ENCODE peak calls at places on chromosomes 2 and 18, in eight cellular contexts. One of them, this sample, is unnamed. For H3K4me1, the result is how much of the 10 kb centered on the place peaks cover.

GRCh38 chr2:219918929-219919328 is 291.5 kb downstream of the SLC4A3 start:
- DNase-seq in transverse colon: no peak
- DNase-seq in psoas muscle: no peak
- DNase-seq in PC-3: no peak
- DNase-seq in GM23248: no peak
- DNase-seq in body of pancreas: no peak
- DNase-seq in DND-41: no peak
- DNase-seq in heart right ventricle: no peak
- DNase-seq in this sample: no peak

GRCh38 chr2:32008811-32009478 is 1.9 kb downstream of the MEMO1 start:
- DNase-seq in transverse colon: peak
- DNase-seq in psoas muscle: no peak
- DNase-seq in PC-3: peak
- DNase-seq in GM23248: peak
- DNase-seq in body of pancreas: peak
- DNase-seq in DND-41: no peak
- DNase-seq in heart right ventricle: no peak
- DNase-seq in this sample: no peak

GRCh38 chr2:139033300-139033699 is 253.1 kb upstream of the NXPH2 start:
- DNase-seq in transverse colon: no peak
- DNase-seq in psoas muscle: no peak
- DNase-seq in PC-3: peak
- DNase-seq in GM23248: peak
- DNase-seq in body of pancreas: no peak
- DNase-seq in DND-41: no peak
- DNase-seq in heart right ventricle: no peak
- DNase-seq in this sample: no peak

GRCh38 chr2:120481446-120482194 is 135.7 kb downstream of the INHBB start:
- DNase-seq in transverse colon: no peak
- DNase-seq in psoas muscle: peak
- DNase-seq in PC-3: no peak
- DNase-seq in GM23248: no peak
- DNase-seq in body of pancreas: no peak
- DNase-seq in DND-41: no peak
- DNase-seq in heart right ventricle: no peak
- DNase-seq in this sample: no peak

GRCh38 chr2:73112026-73112912 is 479 bp downstream of the RAB11FIP5 start:
- DNase-seq in transverse colon: peak
- DNase-seq in psoas muscle: peak
- DNase-seq in PC-3: peak
- DNase-seq in GM23248: peak
- DNase-seq in body of pancreas: peak
- DNase-seq in DND-41: no peak
- DNase-seq in heart right ventricle: no peak
- DNase-seq in this sample: peak

GRCh38 chr2:182766626-182767025 is 50.6 kb downstream of the DNAJC10 start:
- DNase-seq in transverse colon: no peak
- DNase-seq in psoas muscle: no peak
- DNase-seq in PC-3: no peak
- DNase-seq in GM23248: no peak
- DNase-seq in body of pancreas: no peak
- DNase-seq in DND-41: no peak
- DNase-seq in heart right ventricle: no peak
- DNase-seq in this sample: no peak

GRCh38 chr2:237672731-237673129 is 45.3 kb downstream of the LRRFIP1 start:
- DNase-seq in transverse colon: no peak
- DNase-seq in psoas muscle: no peak
- DNase-seq in PC-3: no peak
- DNase-seq in GM23248: no peak
- DNase-seq in body of pancreas: no peak
- DNase-seq in DND-41: no peak
- DNase-seq in heart right ventricle: no peak
- DNase-seq in this sample: no peak

GRCh38 chr2:29829841-29830240 is 91.5 kb downstream of the ALK start:
- DNase-seq in transverse colon: no peak
- DNase-seq in psoas muscle: no peak
- DNase-seq in PC-3: no peak
- DNase-seq in GM23248: no peak
- DNase-seq in body of pancreas: no peak
- DNase-seq in DND-41: no peak
- DNase-seq in heart right ventricle: no peak
- DNase-seq in this sample: no peak

GRCh38 chr2:109260886-109261700 is 132.1 kb downstream of the SH3RF3 start:
- DNase-seq in transverse colon: peak
- DNase-seq in psoas muscle: no peak
- DNase-seq in PC-3: peak
- DNase-seq in GM23248: peak
- DNase-seq in body of pancreas: peak
- DNase-seq in DND-41: no peak
- DNase-seq in heart right ventricle: no peak
- DNase-seq in this sample: no peak

GRCh38 chr2:109259671-109260070 is 130.7 kb downstream of the SH3RF3 start:
- DNase-seq in transverse colon: no peak
- DNase-seq in psoas muscle: no peak
- DNase-seq in PC-3: no peak
- DNase-seq in GM23248: no peak
- DNase-seq in body of pancreas: no peak
- DNase-seq in DND-41: no peak
- DNase-seq in heart right ventricle: no peak
- DNase-seq in this sample: no peak

GRCh38 chr2:109261906-109262631 is 133.1 kb downstream of the SH3RF3 start:
- DNase-seq in transverse colon: no peak
- DNase-seq in psoas muscle: no peak
- DNase-seq in PC-3: no peak
- DNase-seq in GM23248: no peak
- DNase-seq in body of pancreas: no peak
- DNase-seq in DND-41: no peak
- DNase-seq in heart right ventricle: no peak
- DNase-seq in this sample: no peak

GRCh38 chr2:109258905-109259540 is 130.0 kb downstream of the SH3RF3 start:
- DNase-seq in transverse colon: no peak
- DNase-seq in psoas muscle: no peak
- DNase-seq in PC-3: no peak
- DNase-seq in GM23248: peak
- DNase-seq in body of pancreas: no peak
- DNase-seq in DND-41: no peak
- DNase-seq in heart right ventricle: no peak
- DNase-seq in this sample: no peak

DNA sequence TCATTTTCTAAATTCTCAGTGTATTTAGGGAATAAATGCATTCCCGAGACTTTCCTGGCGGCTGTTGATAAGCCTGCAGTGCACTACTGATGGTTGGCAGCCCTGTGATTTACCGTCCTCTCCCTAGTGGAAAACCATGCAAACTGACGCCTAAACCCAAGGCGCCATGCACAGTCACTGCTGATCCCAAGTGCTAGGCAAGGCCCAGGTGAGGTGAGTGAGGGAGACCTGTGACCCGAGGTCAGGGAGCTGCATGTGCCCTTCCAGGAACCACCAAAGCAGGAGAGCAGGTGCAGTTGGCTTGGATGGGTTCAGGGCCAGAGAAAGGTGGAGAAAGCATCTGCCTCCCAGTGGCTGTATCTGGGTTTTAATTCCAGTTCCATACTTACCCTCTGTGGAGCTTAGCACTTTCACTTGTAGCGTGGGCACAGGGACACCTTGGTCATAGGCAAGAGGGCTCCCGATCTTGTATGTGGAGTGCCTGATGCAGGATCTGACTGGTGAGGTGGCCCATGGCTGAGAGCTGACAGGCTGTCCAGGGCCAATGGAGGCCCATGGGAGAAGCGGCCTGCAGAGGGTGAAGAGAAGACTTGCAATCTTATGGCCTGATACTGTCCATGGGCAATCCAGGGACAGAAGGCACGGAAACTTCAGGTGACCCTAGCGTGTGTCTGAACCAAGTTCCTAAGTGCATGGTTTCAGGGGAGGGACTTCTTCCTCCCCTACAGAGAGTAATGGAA is 131.3 kb downstream of the SH3RF3 start:
- DNase-seq in transverse colon: no peak
- DNase-seq in psoas muscle: no peak
- DNase-seq in PC-3: no peak
- DNase-seq in GM23248: no peak
- DNase-seq in body of pancreas: no peak
- DNase-seq in DND-41: no peak
- DNase-seq in heart right ventricle: no peak
- DNase-seq in this sample: no peak
- H3K27ac ChIP-seq in transverse colon: no peak
- H3K27ac ChIP-seq in psoas muscle: no peak
- H3K27ac ChIP-seq in PC-3: no peak
- H3K27ac ChIP-seq in GM23248: no peak
- H3K27ac ChIP-seq in body of pancreas: no peak
- H3K27ac ChIP-seq in DND-41: no peak
- H3K27ac ChIP-seq in heart right ventricle: no peak
- H3K27ac ChIP-seq in this sample: no peak

GRCh38 chr2:28407131-28407975 is 14.7 kb downstream of the FOSL2 start:
- DNase-seq in transverse colon: no peak
- DNase-seq in psoas muscle: peak
- DNase-seq in PC-3: no peak
- DNase-seq in GM23248: no peak
- DNase-seq in body of pancreas: no peak
- DNase-seq in DND-41: no peak
- DNase-seq in heart right ventricle: no peak
- DNase-seq in this sample: no peak
- H3K4me1 ChIP-seq in transverse colon: half or more
- H3K4me1 ChIP-seq in psoas muscle: under half
- H3K4me1 ChIP-seq in PC-3: under half
- H3K4me1 ChIP-seq in GM23248: under half
- H3K4me1 ChIP-seq in body of pancreas: under half
- H3K4me1 ChIP-seq in DND-41: under half
- H3K4me1 ChIP-seq in heart right ventricle: half or more
- H3K4me1 ChIP-seq in this sample: under half

DNA sequence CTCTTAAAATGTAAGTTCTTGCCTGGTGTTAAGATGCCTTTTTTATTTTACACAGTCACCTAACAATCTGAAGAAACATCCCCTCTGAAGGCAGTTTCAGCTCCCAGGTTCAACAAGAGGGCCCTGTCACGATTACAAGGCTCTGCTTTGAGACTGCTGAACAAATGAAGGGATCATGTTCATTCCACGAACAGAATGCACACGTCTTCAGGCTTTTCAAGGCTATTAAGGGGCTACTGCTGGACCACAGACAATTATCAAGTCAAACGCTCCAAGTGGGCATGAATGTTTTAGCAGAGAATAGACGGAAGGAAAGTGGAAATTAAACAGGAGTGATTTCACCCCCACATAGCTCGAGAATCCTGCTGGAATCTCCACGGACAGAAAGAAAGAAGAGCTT is 172.8 kb upstream of the PID1 start:
- DNase-seq in transverse colon: no peak
- DNase-seq in psoas muscle: no peak
- DNase-seq in PC-3: no peak
- DNase-seq in GM23248: no peak
- DNase-seq in body of pancreas: no peak
- DNase-seq in DND-41: no peak
- DNase-seq in heart right ventricle: no peak
- DNase-seq in this sample: no peak
- H3K27ac ChIP-seq in transverse colon: peak
- H3K27ac ChIP-seq in psoas muscle: no peak
- H3K27ac ChIP-seq in PC-3: no peak
- H3K27ac ChIP-seq in GM23248: no peak
- H3K27ac ChIP-seq in body of pancreas: no peak
- H3K27ac ChIP-seq in DND-41: no peak
- H3K27ac ChIP-seq in heart right ventricle: peak
- H3K27ac ChIP-seq in this sample: no peak

GRCh38 chr2:3741867-3742602 is 38.7 kb downstream of the DCDC2C start:
- DNase-seq in transverse colon: no peak
- DNase-seq in psoas muscle: no peak
- DNase-seq in PC-3: no peak
- DNase-seq in GM23248: no peak
- DNase-seq in body of pancreas: no peak
- DNase-seq in DND-41: no peak
- DNase-seq in heart right ventricle: no peak
- DNase-seq in this sample: no peak
- H3K4me1 ChIP-seq in transverse colon: under half
- H3K4me1 ChIP-seq in psoas muscle: under half
- H3K4me1 ChIP-seq in PC-3: under half
- H3K4me1 ChIP-seq in GM23248: under half
- H3K4me1 ChIP-seq in body of pancreas: under half
- H3K4me1 ChIP-seq in DND-41: under half
- H3K4me1 ChIP-seq in heart right ventricle: under half
- H3K4me1 ChIP-seq in this sample: under half

GRCh38 chr2:46826898-46827245 is 88.7 kb downstream of the MCFD2 start:
- DNase-seq in transverse colon: no peak
- DNase-seq in psoas muscle: no peak
- DNase-seq in PC-3: no peak
- DNase-seq in GM23248: no peak
- DNase-seq in body of pancreas: no peak
- DNase-seq in DND-41: no peak
- DNase-seq in heart right ventricle: no peak
- DNase-seq in this sample: no peak

GRCh38 chr2:46827274-46827930 is 88.2 kb downstream of the MCFD2 start:
- DNase-seq in transverse colon: no peak
- DNase-seq in psoas muscle: no peak
- DNase-seq in PC-3: no peak
- DNase-seq in GM23248: peak
- DNase-seq in body of pancreas: no peak
- DNase-seq in DND-41: no peak
- DNase-seq in heart right ventricle: no peak
- DNase-seq in this sample: no peak

GRCh38 chr2:46828491-46829239 is 86.9 kb downstream of the MCFD2 start:
- DNase-seq in transverse colon: no peak
- DNase-seq in psoas muscle: no peak
- DNase-seq in PC-3: no peak
- DNase-seq in GM23248: no peak
- DNase-seq in body of pancreas: no peak
- DNase-seq in DND-41: no peak
- DNase-seq in heart right ventricle: no peak
- DNase-seq in this sample: no peak

GRCh38 chr2:46829240-46829970 is 86.2 kb downstream of the MCFD2 start:
- DNase-seq in transverse colon: no peak
- DNase-seq in psoas muscle: no peak
- DNase-seq in PC-3: no peak
- DNase-seq in GM23248: no peak
- DNase-seq in body of pancreas: no peak
- DNase-seq in DND-41: peak
- DNase-seq in heart right ventricle: no peak
- DNase-seq in this sample: no peak

DNA sequence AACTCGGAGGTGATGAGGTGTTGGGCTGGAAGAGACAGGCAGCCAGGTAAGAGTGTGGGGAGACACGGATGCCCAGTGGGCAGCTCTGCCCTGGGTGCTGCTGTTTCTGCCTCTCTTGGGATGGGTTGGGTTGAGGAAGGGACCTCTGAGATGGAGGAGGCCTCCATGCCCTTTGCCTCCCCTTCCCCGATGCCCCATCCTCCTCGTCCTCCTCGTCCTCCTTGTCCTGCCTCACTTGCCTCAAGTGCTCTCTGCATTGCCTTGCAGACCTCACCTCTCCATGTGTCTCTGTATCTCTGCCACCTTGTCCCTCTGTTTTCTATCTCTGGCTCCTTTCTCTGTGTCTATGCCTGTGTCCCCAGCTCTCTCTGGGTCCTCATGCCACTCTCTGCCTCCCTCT is 87.6 kb downstream of the MCFD2 start:
- DNase-seq in transverse colon: no peak
- DNase-seq in psoas muscle: no peak
- DNase-seq in PC-3: no peak
- DNase-seq in GM23248: no peak
- DNase-seq in body of pancreas: no peak
- DNase-seq in DND-41: no peak
- DNase-seq in heart right ventricle: no peak
- DNase-seq in this sample: no peak
- H3K27ac ChIP-seq in transverse colon: no peak
- H3K27ac ChIP-seq in psoas muscle: no peak
- H3K27ac ChIP-seq in PC-3: no peak
- H3K27ac ChIP-seq in GM23248: peak
- H3K27ac ChIP-seq in body of pancreas: no peak
- H3K27ac ChIP-seq in DND-41: no peak
- H3K27ac ChIP-seq in heart right ventricle: no peak
- H3K27ac ChIP-seq in this sample: no peak

GRCh38 chr18:58866261-58867232 is 1.9 kb downstream of the ZNF532 start:
- DNase-seq in transverse colon: no peak
- DNase-seq in psoas muscle: no peak
- DNase-seq in PC-3: no peak
- DNase-seq in GM23248: no peak
- DNase-seq in body of pancreas: no peak
- DNase-seq in DND-41: no peak
- DNase-seq in heart right ventricle: no peak
- DNase-seq in this sample: no peak
- H3K4me1 ChIP-seq in transverse colon: under half
- H3K4me1 ChIP-seq in psoas muscle: half or more
- H3K4me1 ChIP-seq in PC-3: half or more
- H3K4me1 ChIP-seq in GM23248: half or more
- H3K4me1 ChIP-seq in body of pancreas: under half
- H3K4me1 ChIP-seq in DND-41: under half
- H3K4me1 ChIP-seq in heart right ventricle: half or more
- H3K4me1 ChIP-seq in this sample: under half

This sample was measured in naive thymus-derived CD4-positive, alpha-beta T cell.